ENCODE peak calls at places on chromosomes 12 and 14, in five cellular contexts. One of them, this sample, is unnamed.
A peak's percentile ranks its signal among the peaks of the same experiment; 100 is the strongest.

GRCh38 chr14:69344171-69344570 is 53.9 kb downstream of the ERH start:
- DNase-seq in tibial nerve: no peak
- DNase-seq in DND-41: no peak
- DNase-seq in mammary epithelial cell: no peak
- DNase-seq in PC-3: no peak
- DNase-seq in this sample: no peak

GRCh38 chr14:80942158-80942738 is 710 bp upstream of the CEP128 start:
- DNase-seq in DND-41: no peak
- DNase-seq in mammary epithelial cell: peak; percentile 44
- DNase-seq in PC-3: peak; percentile 27
- DNase-seq in tibial nerve: no peak
- DNase-seq in this sample: no peak

GRCh38 chr14:31205681-31206535 is 1.7 kb downstream of the HECTD1 start:
- DNase-seq in PC-3: peak; percentile 46
- DNase-seq in DND-41: no peak
- DNase-seq in tibial nerve: no peak
- DNase-seq in mammary epithelial cell: peak; percentile 36
- DNase-seq in this sample: no peak

GRCh38 chr14:99626041-99626648 is 18.8 kb upstream of the HHIPL1 start:
- DNase-seq in DND-41: no peak
- DNase-seq in PC-3: no peak
- DNase-seq in tibial nerve: no peak
- DNase-seq in mammary epithelial cell: no peak
- DNase-seq in this sample: no peak

GRCh38 chr14:90114554-90114953 is 52.8 kb downstream of the KCNK13 start:
- DNase-seq in DND-41: no peak
- DNase-seq in mammary epithelial cell: no peak
- DNase-seq in PC-3: no peak
- DNase-seq in tibial nerve: no peak
- DNase-seq in this sample: no peak

GRCh38 chr14:44901696-44902095 is 60.1 kb downstream of the KLHL28 start:
- DNase-seq in DND-41: no peak
- DNase-seq in PC-3: no peak
- DNase-seq in tibial nerve: no peak
- DNase-seq in mammary epithelial cell: no peak
- DNase-seq in this sample: no peak

GRCh38 chr14:100031506-100032281 is 33.5 kb upstream of the EVL start:
- DNase-seq in tibial nerve: peak; percentile 17
- DNase-seq in PC-3: peak; percentile 98
- DNase-seq in DND-41: no peak
- DNase-seq in mammary epithelial cell: peak; percentile 97
- DNase-seq in this sample: no peak

GRCh38 chr12:93772003-93772402 is 94.8 kb downstream of the CRADD start:
- DNase-seq in mammary epithelial cell: no peak
- DNase-seq in PC-3: no peak
- DNase-seq in tibial nerve: no peak
- DNase-seq in DND-41: no peak
- DNase-seq in this sample: no peak

GRCh38 chr12:117564885-117565284 is 203.5 kb upstream of the NOS1 start:
- DNase-seq in tibial nerve: no peak
- DNase-seq in mammary epithelial cell: no peak
- DNase-seq in DND-41: no peak
- DNase-seq in PC-3: no peak
- DNase-seq in this sample: no peak

GRCh38 chr12:29316772-29317171 is 64.2 kb downstream of the ERGIC2 start:
- DNase-seq in mammary epithelial cell: peak; percentile 52
- DNase-seq in tibial nerve: no peak
- DNase-seq in DND-41: no peak
- DNase-seq in PC-3: peak; percentile 91
- DNase-seq in this sample: no peak

GRCh38 chr14:58677525-58677924 is 39.8 kb downstream of the DACT1 start:
- DNase-seq in DND-41: no peak
- DNase-seq in mammary epithelial cell: no peak
- DNase-seq in tibial nerve: no peak
- DNase-seq in PC-3: no peak
- DNase-seq in this sample: no peak

DNA sequence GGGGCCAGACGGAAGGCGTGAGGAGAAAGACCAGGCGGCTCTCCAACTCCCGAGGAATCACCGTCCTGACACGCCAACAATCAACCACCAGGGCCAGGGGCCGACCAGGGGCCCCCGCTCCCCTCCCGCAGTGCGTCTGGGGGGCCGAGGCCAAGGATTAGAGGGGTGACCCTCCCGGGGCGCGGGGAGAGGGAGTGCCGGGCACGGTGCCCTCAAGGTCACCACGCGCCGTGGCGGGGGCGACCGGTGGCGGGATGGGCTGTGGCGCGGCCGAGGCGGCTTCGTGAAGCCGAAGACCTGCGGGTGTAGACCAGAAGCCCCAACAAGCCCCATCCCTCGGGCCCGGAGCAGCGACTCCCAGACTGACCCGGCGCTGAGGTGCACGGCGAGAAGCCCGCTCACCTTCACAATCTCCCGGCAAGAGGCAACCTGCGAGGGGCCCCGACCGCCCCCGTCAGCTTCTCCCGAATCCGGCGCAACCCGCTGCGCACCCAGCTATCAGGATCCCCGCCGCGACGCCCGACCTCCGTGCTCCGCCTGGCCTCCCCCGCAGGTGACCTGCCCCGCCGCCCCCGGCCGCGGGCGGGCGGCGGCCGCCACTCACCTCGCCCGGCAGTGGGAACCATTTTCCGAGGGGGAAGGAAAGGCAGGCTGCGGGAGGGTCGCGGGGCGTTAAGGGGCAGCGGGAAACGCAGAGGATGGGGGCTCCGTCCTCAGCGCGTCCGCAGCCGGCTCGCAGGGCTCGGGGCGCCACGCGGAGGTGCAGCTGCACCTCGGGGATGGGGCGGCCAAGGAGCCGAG is 446 bp downstream of the ATP2B1 start:
- DNase-seq in tibial nerve: peak; percentile 15
- DNase-seq in mammary epithelial cell: peak; percentile 20
- DNase-seq in PC-3: peak; percentile 21
- DNase-seq in DND-41: peak; percentile 47
- DNase-seq in this sample: peak; percentile 25
- TF ChIP-seq CTCF in tibial nerve: peak; percentile 49
- TF ChIP-seq CTCF in mammary epithelial cell: peak; percentile 9
- TF ChIP-seq CTCF in PC-3: no peak
- TF ChIP-seq CTCF in DND-41: peak; percentile 29
- TF ChIP-seq CTCF in this sample: no peak

GRCh38 chr12:107914460-107914977 is 140.0 kb downstream of the ASCL4 start:
- DNase-seq in tibial nerve: no peak
- DNase-seq in PC-3: no peak
- DNase-seq in mammary epithelial cell: no peak
- DNase-seq in DND-41: no peak
- DNase-seq in this sample: no peak

GRCh38 chr12:107906719-107907118 is 132.2 kb downstream of the ASCL4 start:
- DNase-seq in mammary epithelial cell: no peak
- DNase-seq in DND-41: no peak
- DNase-seq in PC-3: no peak
- DNase-seq in tibial nerve: no peak
- DNase-seq in this sample: no peak

GRCh38 chr12:107917912-107918800 is 143.7 kb downstream of the ASCL4 start:
- DNase-seq in mammary epithelial cell: peak; percentile 39
- DNase-seq in tibial nerve: no peak
- DNase-seq in PC-3: peak; percentile 67
- DNase-seq in DND-41: no peak
- DNase-seq in this sample: no peak

GRCh38 chr12:107912421-107913004 is 138.0 kb downstream of the ASCL4 start:
- DNase-seq in tibial nerve: no peak
- DNase-seq in DND-41: peak; percentile 31
- DNase-seq in mammary epithelial cell: peak; percentile 51
- DNase-seq in PC-3: peak; percentile 55
- DNase-seq in this sample: peak; percentile 25
- H3K27me3 ChIP-seq in tibial nerve: no peaks in the 10 kb centered on the region
- H3K27me3 ChIP-seq in DND-41: peaks cover 4% of the 10 kb centered on the region
- H3K27me3 ChIP-seq in mammary epithelial cell: no peaks in the 10 kb centered on the region
- H3K27me3 ChIP-seq in PC-3: peaks cover 51% of the 10 kb centered on the region
- H3K27me3 ChIP-seq in this sample: peaks cover 41% of the 10 kb centered on the region

GRCh38 chr12:6279631-6280030 is 30.9 kb upstream of the PLEKHG6 start:
- DNase-seq in mammary epithelial cell: no peak
- DNase-seq in DND-41: no peak
- DNase-seq in tibial nerve: no peak
- DNase-seq in PC-3: no peak
- DNase-seq in this sample: no peak

GRCh38 chr12:6278439-6279255 is 31.8 kb upstream of the PLEKHG6 start:
- DNase-seq in tibial nerve: peak; percentile 69
- DNase-seq in PC-3: peak; percentile 88
- DNase-seq in mammary epithelial cell: peak; percentile 93
- DNase-seq in DND-41: peak; percentile 82
- DNase-seq in this sample: peak; percentile 82

GRCh38 chr12:6276936-6277615 is 33.4 kb upstream of the PLEKHG6 start:
- DNase-seq in DND-41: no peak
- DNase-seq in mammary epithelial cell: peak; percentile 77
- DNase-seq in tibial nerve: no peak
- DNase-seq in PC-3: peak; percentile 35
- DNase-seq in this sample: no peak

GRCh38 chr12:6279256-6279628 is 31.2 kb upstream of the PLEKHG6 start:
- DNase-seq in PC-3: no peak
- DNase-seq in mammary epithelial cell: no peak
- DNase-seq in DND-41: no peak
- DNase-seq in tibial nerve: no peak
- DNase-seq in this sample: no peak

DNA sequence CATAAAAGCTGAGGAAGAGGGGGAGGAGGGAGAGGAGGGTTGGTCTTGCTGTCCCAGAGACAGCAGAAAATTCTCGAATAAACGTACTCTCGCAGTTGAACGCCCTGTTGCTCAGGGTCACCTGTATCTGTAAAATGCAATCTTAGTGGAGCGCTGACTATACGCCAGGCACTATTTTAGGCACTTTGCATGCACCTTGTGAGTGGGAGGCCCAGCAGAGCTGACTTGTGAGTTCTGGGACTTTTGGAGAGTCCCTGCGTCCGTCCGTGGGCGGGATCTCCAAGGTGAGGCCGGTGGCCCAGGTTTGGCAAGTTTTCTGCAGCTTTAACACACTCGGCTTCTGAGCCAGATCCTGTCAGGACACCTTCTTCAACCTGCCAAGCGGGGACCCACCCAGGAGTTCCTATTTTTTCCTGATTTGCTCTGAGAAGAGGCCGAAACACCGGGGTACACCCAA is 32.5 kb upstream of the PLEKHG6 start:
- DNase-seq in mammary epithelial cell: peak; percentile 85
- DNase-seq in PC-3: peak; percentile 69
- DNase-seq in DND-41: no peak
- DNase-seq in tibial nerve: no peak
- DNase-seq in this sample: no peak
- H3K27ac ChIP-seq in mammary epithelial cell: peak overlapping the region; percentile 99
- H3K27ac ChIP-seq in PC-3: peak overlapping the region; percentile 100
- H3K27ac ChIP-seq in DND-41: no peak overlapping the region
- H3K27ac ChIP-seq in tibial nerve: peak overlapping the region; percentile 89
- H3K27ac ChIP-seq in this sample: no peak overlapping the region

DNA sequence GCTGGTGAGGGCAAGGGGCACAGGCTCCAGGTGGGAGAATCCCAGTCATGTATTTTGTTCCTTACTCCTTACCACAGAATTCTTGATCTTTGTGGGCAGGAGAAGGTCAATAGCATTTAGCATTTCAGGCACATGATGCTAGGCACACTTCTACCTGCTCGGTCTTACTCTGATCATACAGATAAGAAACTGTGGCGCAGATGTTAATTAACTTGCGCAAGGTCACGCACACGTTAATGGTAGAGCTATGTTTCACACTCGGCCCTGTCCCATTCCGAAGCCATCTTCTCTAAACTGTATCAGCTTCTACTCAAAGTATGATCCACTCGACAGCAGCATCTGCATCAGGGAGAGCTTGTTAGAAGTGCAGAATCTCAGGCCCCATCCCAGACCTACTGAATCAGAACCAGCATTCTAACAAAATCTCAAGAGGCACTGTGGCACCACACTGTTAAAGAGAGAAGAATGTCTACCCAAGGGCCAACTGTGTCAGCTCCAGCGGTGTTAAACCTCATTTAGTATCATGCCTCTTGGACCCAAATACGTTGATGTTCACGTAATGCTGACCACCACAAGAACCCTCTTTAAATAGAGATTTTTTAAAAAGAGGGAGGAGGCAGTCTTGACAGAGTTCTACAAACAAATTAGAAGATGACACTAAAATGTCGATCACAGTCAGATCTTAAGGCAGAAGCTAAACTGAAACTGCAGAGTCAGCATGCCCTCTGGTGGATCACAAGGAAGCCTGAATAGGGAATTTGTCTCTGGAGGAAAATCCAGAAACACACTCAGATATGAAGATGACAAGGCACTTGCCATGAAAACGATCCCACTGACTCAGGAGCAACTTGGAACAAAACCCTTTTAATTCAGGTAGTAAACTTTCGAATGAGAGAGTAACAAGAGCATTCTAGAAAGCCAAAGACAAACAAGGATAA is 7.3 kb downstream of the STXBP6 start:
- DNase-seq in tibial nerve: no peak
- DNase-seq in DND-41: no peak
- DNase-seq in mammary epithelial cell: no peak
- DNase-seq in PC-3: peak; percentile 24
- DNase-seq in this sample: no peak
- TF ChIP-seq CTCF in tibial nerve: peak; percentile 44
- TF ChIP-seq CTCF in DND-41: peak; percentile 20
- TF ChIP-seq CTCF in mammary epithelial cell: no peak
- TF ChIP-seq CTCF in PC-3: peak; percentile 37
- TF ChIP-seq CTCF in this sample: no peak

This sample was measured in CD4-positive, alpha-beta T cell.